ENCODE peak calls at places on chromosomes 13 and 19, in nine cellular contexts. L, V, Z, R, H, J, F, C and K are unnamed samples. For H3K36me3 and H3K27me3, the result is how much of the 10 kb centered on the place peaks cover.

GRCh38 chr13:112066624-112067004 is 335 bp upstream of the SOX1 start:
- DNase-seq in V (peak), R (peak), C (peak), H (peak), Z (no peak), J (no peak), F (peak), L (peak), K (peak)

GRCh38 chr13:95403349-95404140 is 102.3 kb upstream of the ABCC4 start:
- DNase-seq in V (no peak), C (no peak), Z (no peak), R (peak), J (no peak), L (no peak), F (no peak), H (no peak), K (peak)

GRCh38 chr13:98576963-98577822 is at the start of gene STK24:
- DNase-seq in J (peak), H (peak), Z (peak), L (peak), R (peak), F (peak), V (peak), C (peak), K (peak)

GRCh38 chr13:88153353-88153752 is 482.2 kb downstream of the SLITRK5 start:
- DNase-seq in Z (no peak), R (no peak), L (no peak), V (no peak), H (no peak), F (no peak), C (no peak), J (no peak), K (no peak)

GRCh38 chr13:27969073-27969865 is at the start of gene CDX2:
- DNase-seq in Z (no peak), R (no peak), L (no peak), V (no peak), J (no peak), F (no peak), H (peak), C (no peak), K (peak)

GRCh38 chr13:59774511-59774911 is 389.2 kb downstream of the DIAPH3 start:
- DNase-seq in C (peak), J (no peak), H (peak), R (peak), Z (peak), V (peak), F (no peak), L (no peak), K (no peak)

GRCh38 chr19:17513801-17514200 is 2.4 kb downstream of the PGLS start:
- DNase-seq in F (no peak), H (peak), V (no peak), J (no peak), R (peak), C (no peak), Z (no peak), L (no peak), K (peak)

GRCh38 chr13:81872581-81872980 is 1531.7 kb upstream of the SPRY2 start:
- DNase-seq in Z (peak), L (no peak), V (no peak), R (no peak), J (no peak), C (peak), H (no peak), F (no peak), K (peak)

GRCh38 chr19:1027020-1027952 is 878 bp downstream of the CNN2 start:
- DNase-seq in J (no peak), H (peak), L (peak), V (peak), R (no peak), F (no peak), Z (no peak), C (peak), K (no peak)

GRCh38 chr13:71374471-71375041 is 492.4 kb downstream of the DACH1 start:
- DNase-seq in J (no peak), L (no peak), C (no peak), Z (no peak), V (peak), R (no peak), F (no peak), H (no peak), K (no peak)

GRCh38 chr13:98997738-98998641 is 20.1 kb upstream of the DOCK9 start:
- DNase-seq in H (peak), L (no peak), F (no peak), V (no peak), Z (no peak), J (no peak), C (peak), R (peak), K (no peak)

GRCh38 chr19:38905620-38906019 is 5.9 kb downstream of the NFKBIB start:
- DNase-seq in F (no peak), Z (no peak), L (no peak), C (no peak), V (no peak), H (peak), R (no peak), J (no peak), K (peak)

GRCh38 chr19:28494466-28494865 is 718.5 kb downstream of the UQCRFS1 start:
- DNase-seq in H (no peak), Z (no peak), C (no peak), R (no peak), V (no peak), L (no peak), J (no peak), F (no peak), K (no peak)

GRCh38 chr13:106518535-106518934 is 16.9 kb downstream of the EFNB2 start:
- DNase-seq in R (no peak), V (no peak), Z (no peak), C (no peak), J (no peak), L (no peak), F (no peak), H (no peak), K (no peak)

GRCh38 chr13:29101404-29101803 is 281.3 kb downstream of the MTUS2 start:
- DNase-seq in H (no peak), R (no peak), C (no peak), V (no peak), F (no peak), L (no peak), J (no peak), Z (no peak), K (no peak)

GRCh38 chr19:46420056-46420455 is 6.7 kb upstream of the CCDC8 start:
- DNase-seq in F (no peak), C (no peak), H (peak), J (no peak), Z (no peak), R (no peak), L (no peak), V (peak), K (no peak)

GRCh38 chr19:50512999-50513745 is 541 bp downstream of the ASPDH start:
- DNase-seq in J (peak), Z (no peak), H (no peak), C (no peak), L (no peak), V (no peak), F (no peak), R (no peak), K (peak)

GRCh38 chr19:49684251-49684982 is 5.0 kb upstream of the ADM5 start:
- DNase-seq in L (no peak), R (no peak), V (no peak), Z (no peak), H (peak), F (no peak), J (no peak), C (peak), K (peak)

GRCh38 chr13:47337781-47338507 is 441.1 kb upstream of the HTR2A start:
- DNase-seq in L (no peak), H (no peak), J (no peak), V (peak), Z (no peak), R (peak), F (no peak), C (peak), K (peak)

GRCh38 chr19:44718441-44719261 is 19.7 kb downstream of the CEACAM16 start:
- DNase-seq in J (peak), V (peak), Z (peak), F (peak), H (peak), C (peak), R (peak), L (peak), K (peak)

GRCh38 chr13:104181526-104182231 is 1115.5 kb upstream of the SLC10A2 start:
- DNase-seq in L (no peak), Z (no peak), C (no peak), J (no peak), H (no peak), V (no peak), R (no peak), F (no peak), K (no peak)

GRCh38 chr13:99542788-99543406 is 41.6 kb downstream of the TM9SF2 start:
- DNase-seq in R (no peak), F (no peak), C (no peak), J (no peak), Z (no peak), L (no peak), H (no peak), V (no peak), K (no peak)

GRCh38 chr19:50418186-50419021 is at the start of gene SPIB:
- DNase-seq in J (no peak), F (no peak), L (no peak), Z (no peak), V (no peak), H (no peak), C (no peak), R (no peak), K (peak)

GRCh38 chr13:80307401-80307987 is 33.4 kb downstream of the SPRY2 start:
- DNase-seq in J (no peak), Z (no peak), V (no peak), H (no peak), L (no peak), C (no peak), F (no peak), R (no peak), K (no peak)

GRCh38 chr19:33868821-33869412 is 72.2 kb downstream of the KCTD15 start:
- DNase-seq in C (peak), R (no peak), L (peak), F (no peak), Z (no peak), J (no peak), H (no peak), V (peak), K (peak)

GRCh38 chr19:33426621-33427475 is 53.3 kb downstream of the CEBPG start:
- DNase-seq in R (no peak), H (peak), C (no peak), J (no peak), Z (no peak), L (no peak), F (peak), V (no peak), K (no peak)

GRCh38 chr13:50518791-50519201 is 324.7 kb downstream of the DLEU7 start:
- DNase-seq in C (no peak), F (peak), L (no peak), Z (no peak), V (peak), H (no peak), J (no peak), R (peak), K (no peak)

GRCh38 chr19:3807574-3808354 is 21.6 kb upstream of the MATK start:
- DNase-seq in F (no peak), J (no peak), Z (no peak), C (no peak), H (peak), R (no peak), L (no peak), V (no peak), K (no peak)

GRCh38 chr13:67273001-67273400 is 42.9 kb upstream of the PCDH9 start:
- DNase-seq in R (peak), F (no peak), Z (no peak), V (peak), C (peak), J (no peak), L (no peak), H (no peak), K (no peak)

GRCh38 chr13:40420160-40420740 is 246.2 kb downstream of the FOXO1 start:
- DNase-seq in H (no peak), J (no peak), F (no peak), V (no peak), L (no peak), R (no peak), Z (no peak), C (no peak), K (no peak)

GRCh38 chr13:43087960-43088580 is 64.7 kb downstream of the DNAJC15 start:
- DNase-seq in R (no peak), L (no peak), H (peak), Z (no peak), J (no peak), F (no peak), V (peak), C (no peak), K (no peak)

GRCh38 chr13:99403458-99403971 is 96.3 kb upstream of the GPR183 start:
- DNase-seq in Z (no peak), R (no peak), L (no peak), C (no peak), J (no peak), H (peak), V (no peak), F (no peak), K (no peak)

GRCh38 chr13:32228330-32229041 is 86.7 kb downstream of the ZAR1L start:
- DNase-seq in Z (no peak), H (peak), F (no peak), J (no peak), C (no peak), L (no peak), R (peak), V (peak), K (no peak)

GRCh38 chr13:20241593-20241992 is 9.5 kb upstream of the GJB6 start:
- DNase-seq in L (no peak), V (no peak), J (no peak), H (no peak), Z (no peak), F (no peak), C (no peak), R (no peak), K (no peak)

GRCh38 chr19:33443638-33444195 is 70.2 kb downstream of the CEBPG start:
- DNase-seq in F (no peak), R (no peak), Z (no peak), V (no peak), C (no peak), L (peak), H (peak), J (peak), K (no peak)

GRCh38 chr13:20407759-20408158 is 117.9 kb downstream of the CRYL1 start:
- DNase-seq in J (no peak), F (no peak), C (no peak), L (no peak), H (peak), Z (no peak), R (no peak), V (no peak), K (no peak)

GRCh38 chr13:101977475-101977874 is 424.4 kb downstream of the FGF14 start:
- DNase-seq in C (no peak), J (no peak), F (no peak), L (no peak), H (no peak), V (no peak), Z (no peak), R (no peak), K (no peak)

GRCh38 chr19:347946-348861 is 3.6 kb upstream of the MIER2 start:
- DNase-seq in R (no peak), L (no peak), Z (peak), H (peak), F (no peak), J (no peak), C (no peak), V (no peak), K (peak)

GRCh38 chr19:17346109-17346671 is 8.8 kb downstream of the GTPBP3 start:
- DNase-seq in Z (peak), H (peak), R (no peak), F (peak), L (peak), J (peak), V (peak), C (peak), K (peak)

GRCh38 chr19:55486971-55487883 is 1.0 kb upstream of the SSC5D start:
- DNase-seq in V (peak), Z (peak), J (peak), F (no peak), L (peak), R (peak), C (peak), H (peak), K (peak)
- H3K4me3 ChIP-seq in V (peak), Z (no peak), J (no peak), F (no peak), L (peak), R (peak), C (peak), H (peak), K (peak)

GRCh38 chr13:38783992-38784875 is 97.4 kb downstream of the FREM2 start:
- DNase-seq in F (peak), Z (no peak), V (no peak), R (peak), H (peak), L (no peak), J (no peak), C (no peak), K (no peak)

GRCh38 chr13:38785047-38785446 is 98.2 kb downstream of the FREM2 start:
- DNase-seq in F (no peak), L (no peak), J (no peak), H (no peak), Z (no peak), C (no peak), R (no peak), V (no peak), K (no peak)

GRCh38 chr13:38785490-38785889 is 98.6 kb downstream of the FREM2 start:
- DNase-seq in Z (no peak), R (no peak), J (no peak), F (no peak), H (no peak), L (no peak), V (no peak), C (no peak), K (no peak)

DNA sequence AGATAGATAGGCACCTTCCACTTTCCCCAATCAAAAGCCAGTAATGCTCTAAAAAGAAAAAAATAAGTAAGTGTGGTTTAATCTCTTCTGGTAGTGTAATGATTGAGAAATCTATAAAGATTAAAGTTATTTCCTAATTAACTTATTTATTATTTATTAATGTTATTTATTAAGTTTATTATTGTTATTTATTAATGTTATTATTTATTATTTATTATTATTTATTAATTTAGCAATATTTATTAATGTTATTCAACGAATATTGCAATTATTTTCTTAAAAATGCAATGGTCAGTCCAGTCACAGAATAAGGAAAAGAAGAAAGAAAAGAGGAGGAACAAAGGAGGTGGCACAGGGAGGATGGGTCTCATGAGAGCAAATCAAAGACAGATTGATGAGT is 100.7 kb downstream of the FREM2 start:
- DNase-seq in L (no peak), V (no peak), Z (no peak), H (no peak), C (no peak), R (no peak), F (no peak), J (no peak), K (no peak)
- H3K36me3 ChIP-seq in L (under half), V (under half), Z (under half), H (under half), C (under half), R (under half), F (under half), J (under half), K (under half)

GRCh38 chr19:18603958-18604819 is 2.4 kb downstream of the CRLF1 start:
- DNase-seq in C (no peak), F (no peak), Z (no peak), L (no peak), J (no peak), R (no peak), H (peak), V (no peak), K (peak)
- H3K27me3 ChIP-seq in C (under half), F (under half), Z (under half), L (half or more), J (half or more), R (under half), H (under half), V (half or more), K (half or more)

GRCh38 chr19:23800281-23800680 is 41.6 kb upstream of the ZNF681 start:
- DNase-seq in R (no peak), Z (no peak), F (no peak), H (no peak), J (no peak), V (no peak), L (no peak), C (no peak), K (no peak)

GRCh38 chr19:23804676-23805075 is 46.0 kb upstream of the ZNF681 start:
- DNase-seq in V (no peak), L (no peak), F (no peak), R (no peak), C (no peak), Z (no peak), J (no peak), H (no peak), K (no peak)

GRCh38 chr19:23801798-23802197 is 43.1 kb upstream of the ZNF681 start:
- DNase-seq in J (no peak), F (no peak), C (no peak), L (no peak), Z (no peak), H (no peak), R (no peak), V (no peak), K (no peak)

GRCh38 chr19:23800868-23801267 is 42.2 kb upstream of the ZNF681 start:
- DNase-seq in F (no peak), H (no peak), L (no peak), J (no peak), V (no peak), Z (no peak), C (no peak), R (no peak), K (no peak)

GRCh38 chr19:23802290-23802689 is 43.6 kb upstream of the ZNF681 start:
- DNase-seq in V (no peak), J (no peak), L (no peak), Z (no peak), R (no peak), H (no peak), F (no peak), C (no peak), K (no peak)
- H3K4me3 ChIP-seq in V (no peak), J (no peak), L (no peak), Z (no peak), R (no peak), H (no peak), F (no peak), C (no peak), K (no peak)

GRCh38 chr19:47641891-47642485 is 33.1 kb downstream of the BICRA start:
- DNase-seq in V (peak), F (no peak), R (no peak), J (no peak), Z (no peak), H (no peak), L (no peak), C (no peak), K (no peak)

GRCh38 chr19:47644743-47645499 is 36.0 kb downstream of the BICRA start:
- DNase-seq in R (peak), C (peak), V (no peak), J (no peak), L (no peak), F (no peak), Z (no peak), H (no peak), K (no peak)

GRCh38 chr19:47646924-47647323 is 38.0 kb downstream of the BICRA start:
- DNase-seq in L (no peak), J (no peak), V (no peak), C (no peak), F (no peak), Z (no peak), H (peak), R (no peak), K (no peak)

GRCh38 chr19:47643281-47643680 is 34.3 kb downstream of the BICRA start:
- DNase-seq in C (no peak), J (no peak), H (peak), L (no peak), R (no peak), F (no peak), V (no peak), Z (no peak), K (no peak)

DNA sequence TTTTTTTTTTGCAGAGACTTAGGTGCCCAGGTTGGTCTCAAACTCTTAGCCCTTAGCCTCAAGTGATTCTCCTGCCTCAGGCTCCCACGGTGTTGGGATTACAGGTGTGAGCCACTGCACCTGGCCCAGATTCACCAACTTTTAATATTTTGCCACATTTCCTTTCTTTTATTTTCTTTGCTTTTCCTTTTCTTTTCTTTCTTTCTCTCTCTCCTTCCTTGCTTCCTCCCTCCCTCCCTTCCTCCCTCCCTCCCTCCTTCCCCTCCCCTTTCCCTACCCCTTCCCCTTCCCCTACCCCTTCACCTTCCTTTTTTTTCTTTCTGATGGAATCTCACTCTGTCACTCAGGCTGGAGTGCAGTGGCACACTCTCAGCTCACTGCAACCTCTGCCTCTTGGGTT is 35.3 kb downstream of the BICRA start:
- DNase-seq in H (no peak), L (no peak), V (no peak), J (no peak), R (no peak), F (no peak), Z (no peak), C (no peak), K (no peak)
- H3K36me3 ChIP-seq in H (under half), L (under half), V (under half), J (under half), R (under half), F (under half), Z (under half), C (under half), K (under half)

GRCh38 chr13:23180711-23181110 is at the start of gene SGCG:
- DNase-seq in F (no peak), C (peak), V (no peak), R (no peak), H (no peak), L (no peak), Z (no peak), J (no peak), K (no peak)

DNA sequence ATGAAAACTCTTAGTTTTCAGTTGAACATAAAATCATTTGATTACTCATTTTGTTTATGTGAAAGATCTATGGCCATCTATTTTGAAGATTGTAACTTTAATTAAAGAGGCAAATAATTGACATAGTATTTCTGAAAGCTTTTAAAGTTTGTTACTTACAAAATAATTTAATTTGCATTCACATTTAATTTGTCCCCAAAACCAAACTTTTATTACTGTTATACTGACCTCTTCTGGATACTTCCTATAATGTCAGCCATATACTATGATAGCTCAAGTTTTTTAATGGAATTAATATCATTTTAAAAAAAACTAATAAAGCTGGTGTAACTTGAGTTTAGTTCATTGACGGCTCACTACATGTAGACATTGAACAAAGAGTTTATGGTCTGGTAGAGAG is 4.9 kb upstream of the SGCG start:
- DNase-seq in F (no peak), Z (no peak), R (no peak), J (no peak), L (no peak), C (peak), H (no peak), V (peak), K (no peak)
- H3K27me3 ChIP-seq in F (under half), Z (under half), R (under half), J (under half), L (under half), C (under half), H (under half), V (under half), K (under half)